ENCODE peak calls at places on chromosome 2, in six cellular contexts. O, R, G, S, T and I are unnamed samples.

GRCh38 chr2:105789745-105790466 is 45.2 kb downstream of the NCK2 start:
- DNase-seq in O (no peak), R (peak), G (peak), S (no peak), T (no peak), I (peak)

GRCh38 chr2:1937066-1937465 is 192.8 kb upstream of the PXDN start:
- DNase-seq in O (no peak), R (no peak), G (no peak), S (no peak), T (no peak), I (no peak)

GRCh38 chr2:136363921-136364320 is 246.0 kb upstream of the CXCR4 start:
- DNase-seq in O (no peak), R (no peak), G (no peak), S (no peak), T (no peak), I (no peak)

GRCh38 chr2:38668787-38669479 is 3.0 kb downstream of the GALM start:
- DNase-seq in O (no peak), R (no peak), G (no peak), S (no peak), T (no peak), I (no peak)

GRCh38 chr2:1674766-1675397 is 69.4 kb downstream of the PXDN start:
- DNase-seq in O (no peak), R (no peak), G (no peak), S (no peak), T (no peak), I (no peak)

GRCh38 chr2:240960309-240960962 is 38.0 kb upstream of the SNED1 start:
- DNase-seq in O (no peak), R (no peak), G (peak), S (peak), T (no peak), I (no peak)

GRCh38 chr2:32671885-32672519 is 44.2 kb downstream of the TTC27 start:
- DNase-seq in O (no peak), R (no peak), G (no peak), S (no peak), T (no peak), I (no peak)

GRCh38 chr2:120785228-120785966 is 49.7 kb downstream of the GLI2 start:
- DNase-seq in O (no peak), R (no peak), G (no peak), S (no peak), T (no peak), I (no peak)

GRCh38 chr2:228181098-228182019 is at the start of gene SPHKAP:
- DNase-seq in O (no peak), R (no peak), G (no peak), S (no peak), T (no peak), I (no peak)

GRCh38 chr2:12352891-12353290 is 363.8 kb upstream of the TRIB2 start:
- DNase-seq in O (no peak), R (no peak), G (no peak), S (no peak), T (no peak), I (no peak)

GRCh38 chr2:202036601-202037037 is 3.0 kb downstream of the FZD7 start:
- DNase-seq in O (no peak), R (no peak), G (no peak), S (no peak), T (no peak), I (no peak)

GRCh38 chr2:29504746-29505145 is 389.5 kb downstream of the CLIP4 start:
- DNase-seq in O (no peak), R (no peak), G (no peak), S (no peak), T (no peak), I (no peak)

GRCh38 chr2:127790694-127791529 is 20.1 kb downstream of the WDR33 start:
- DNase-seq in O (no peak), R (no peak), G (peak), S (no peak), T (no peak), I (no peak)

GRCh38 chr2:237209046-237209375 is 123.3 kb downstream of the COPS8 start:
- DNase-seq in O (no peak), R (no peak), G (no peak), S (no peak), T (no peak), I (no peak)

GRCh38 chr2:27940090-27940671 is 49.7 kb downstream of the BABAM2 start:
- DNase-seq in O (no peak), R (no peak), G (no peak), S (no peak), T (no peak), I (no peak)

GRCh38 chr2:30869988-30870387 is 62.7 kb upstream of the CAPN13 start:
- DNase-seq in O (no peak), R (no peak), G (no peak), S (no peak), T (no peak), I (no peak)

GRCh38 chr2:165410231-165410630 is 59.3 kb upstream of the CSRNP3 start:
- DNase-seq in O (no peak), R (no peak), G (no peak), S (no peak), T (no peak), I (no peak)

GRCh38 chr2:201466050-201466660 is 14.6 kb downstream of the STRADB start:
- DNase-seq in O (no peak), R (no peak), G (no peak), S (no peak), T (no peak), I (no peak)

GRCh38 chr2:148048475-148049221 is 27.8 kb downstream of the MBD5 start:
- DNase-seq in O (no peak), R (no peak), G (peak), S (no peak), T (no peak), I (no peak)

GRCh38 chr2:101759162-101759561 is 61.7 kb downstream of the MAP4K4 start:
- DNase-seq in O (no peak), R (no peak), G (no peak), S (no peak), T (peak), I (peak)

GRCh38 chr2:8438996-8439395 is 242.9 kb upstream of the ID2 start:
- DNase-seq in O (no peak), R (no peak), G (no peak), S (peak), T (no peak), I (no peak)

GRCh38 chr2:8437228-8437948 is 244.5 kb upstream of the ID2 start:
- DNase-seq in O (no peak), R (no peak), G (no peak), S (no peak), T (no peak), I (no peak)

GRCh38 chr2:8440029-8440778 is 241.7 kb upstream of the ID2 start:
- DNase-seq in O (no peak), R (no peak), G (no peak), S (no peak), T (no peak), I (no peak)

GRCh38 chr2:8437949-8438400 is 243.9 kb upstream of the ID2 start:
- DNase-seq in O (no peak), R (no peak), G (no peak), S (no peak), T (no peak), I (no peak)

GRCh38 chr2:8438476-8438875 is 243.4 kb upstream of the ID2 start:
- DNase-seq in O (no peak), R (peak), G (peak), S (no peak), T (no peak), I (no peak)
- H3K27ac ChIP-seq in O (no peak), R (no peak), G (peak), S (no peak), T (no peak), I (no peak)

GRCh38 chr2:190408538-190409271 is 550 bp downstream of the MFSD6 start:
- DNase-seq in O (no peak), R (peak), G (peak), S (peak), T (peak), I (no peak)

GRCh38 chr2:190407662-190408537 is at the start of gene MFSD6:
- DNase-seq in O (no peak), R (peak), G (no peak), S (peak), T (peak), I (no peak)

GRCh38 chr2:190407246-190407661 is 901 bp upstream of the MFSD6 start:
- DNase-seq in O (no peak), R (peak), G (no peak), S (no peak), T (no peak), I (no peak)

GRCh38 chr2:190410171-190410570 is 2.0 kb downstream of the MFSD6 start:
- DNase-seq in O (no peak), R (no peak), G (peak), S (no peak), T (no peak), I (no peak)

DNA sequence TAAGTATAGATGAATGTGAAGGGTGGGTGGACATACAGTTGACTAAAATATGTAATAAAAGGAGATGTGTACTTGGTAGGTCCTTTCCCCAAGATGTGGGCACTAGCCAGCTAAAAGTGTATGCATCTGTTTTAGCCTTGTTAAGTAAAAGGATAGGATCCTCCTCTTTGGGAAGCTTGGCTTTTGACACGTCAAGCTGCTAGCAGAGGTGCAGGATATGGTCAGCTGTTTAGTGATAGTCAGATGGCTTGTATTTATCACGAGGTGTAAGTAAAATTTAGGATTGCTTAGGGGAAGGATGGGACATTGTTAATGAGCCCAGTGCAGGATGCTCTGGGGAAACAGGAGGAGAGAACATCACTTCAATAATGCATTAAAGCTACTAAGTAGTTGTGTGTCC is 1.5 kb downstream of the MFSD6 start:
- DNase-seq in O (no peak), R (no peak), G (no peak), S (no peak), T (no peak), I (no peak)
- H3K4me3 ChIP-seq in O (no peak), R (peak), G (no peak), S (no peak), T (peak), I (no peak)

DNA sequence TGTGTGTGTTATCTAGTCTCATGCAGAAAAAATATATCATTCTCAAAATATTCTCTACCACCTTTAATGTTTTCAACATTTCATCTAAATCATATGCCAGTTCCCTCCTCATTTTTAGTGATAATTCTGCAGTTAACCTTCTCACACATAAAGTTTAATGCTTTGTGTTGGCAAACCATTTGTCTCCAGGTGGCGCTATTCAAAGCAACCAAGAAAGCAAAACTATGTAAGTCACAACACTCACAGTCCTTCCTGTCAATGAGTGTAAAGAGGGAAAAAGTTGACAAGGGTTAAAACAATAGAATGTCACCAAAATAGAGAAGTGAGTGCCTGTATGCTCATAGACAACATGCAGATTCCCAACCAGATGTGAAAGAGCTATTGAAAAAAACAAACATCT is 961.6 kb upstream of the LRRTM1 start:
- DNase-seq in O (no peak), R (peak), G (no peak), S (no peak), T (no peak), I (no peak)
- TF ChIP-seq CTCF in O (peak), R (peak), G (peak), S (no peak), T (no peak), I (no peak)

DNA sequence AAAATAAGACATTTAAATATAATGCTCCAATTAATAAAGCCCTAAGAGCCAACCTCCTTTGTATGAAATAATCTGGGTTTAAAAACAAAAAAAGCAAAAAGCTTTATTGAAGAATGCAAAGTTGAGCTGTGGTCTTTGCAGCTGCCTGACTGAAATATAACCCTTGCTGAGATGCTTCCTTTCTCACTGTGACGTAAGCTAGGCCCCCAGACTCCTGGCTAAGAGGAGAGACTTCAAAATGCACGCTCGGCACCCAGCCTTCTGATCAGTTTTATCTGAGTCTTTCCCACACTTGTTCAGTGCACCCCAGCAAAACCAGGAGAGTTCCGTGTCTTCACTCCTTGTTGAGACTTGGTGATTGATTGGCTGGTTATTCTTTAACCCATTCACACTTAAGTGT is 115.3 kb downstream of the BCL11A start:
- DNase-seq in O (no peak), R (peak), G (no peak), S (no peak), T (no peak), I (no peak)
- H3K27ac ChIP-seq in O (no peak), R (peak), G (no peak), S (no peak), T (no peak), I (no peak)

GRCh38 chr2:217069263-217070042 is 209.6 kb upstream of the TNP1 start:
- DNase-seq in O (no peak), R (no peak), G (no peak), S (no peak), T (no peak), I (no peak)

GRCh38 chr2:217068677-217069250 is 208.9 kb upstream of the TNP1 start:
- DNase-seq in O (no peak), R (no peak), G (no peak), S (no peak), T (no peak), I (no peak)

GRCh38 chr2:217070611-217071010 is 210.7 kb upstream of the TNP1 start:
- DNase-seq in O (no peak), R (no peak), G (no peak), S (no peak), T (no peak), I (no peak)

GRCh38 chr2:217070043-217070430 is 210.2 kb upstream of the TNP1 start:
- DNase-seq in O (no peak), R (no peak), G (no peak), S (no peak), T (no peak), I (no peak)

DNA sequence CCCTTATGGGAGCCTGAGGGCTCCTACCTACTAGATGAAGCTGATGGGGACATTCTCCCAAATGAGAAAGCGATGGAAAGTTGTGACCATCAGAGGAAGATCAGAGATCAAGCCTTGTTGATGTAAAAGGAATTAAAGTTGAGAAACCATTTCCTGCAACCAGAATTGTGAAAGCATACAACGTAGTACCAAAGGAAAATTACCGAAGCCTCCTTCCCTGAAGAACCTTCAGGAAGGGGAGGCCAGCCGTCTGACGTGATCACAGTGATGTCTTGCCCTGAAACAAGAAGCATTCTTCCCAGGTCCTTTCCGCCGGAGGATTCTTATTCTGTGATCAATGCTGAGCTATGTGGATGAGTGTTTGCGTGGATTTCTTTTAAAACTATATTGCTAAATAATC is 211.6 kb upstream of the TNP1 start:
- DNase-seq in O (no peak), R (no peak), G (no peak), S (no peak), T (no peak), I (no peak)
- H3K4me3 ChIP-seq in O (no peak), R (no peak), G (no peak), S (no peak), T (no peak), I (no peak)

GRCh38 chr2:73707058-73707457 is 30.1 kb downstream of the TPRKB start:
- DNase-seq in O (no peak), R (no peak), G (no peak), S (no peak), T (no peak), I (no peak)
- TF ChIP-seq CTCF in O (no peak), R (no peak), G (no peak), S (no peak), T (no peak), I (no peak)

GRCh38 chr2:160737247-160737646 is 243.6 kb upstream of the RBMS1 start:
- DNase-seq in O (no peak), R (no peak), G (no peak), S (no peak), T (no peak), I (no peak)
- H3K27ac ChIP-seq in O (no peak), R (no peak), G (no peak), S (no peak), T (peak), I (no peak)